ENCODE peak calls at places on chromosomes 5 and 9, in six cellular contexts. M is DMS79 treated with DMSO at 0.1 percent for 48 hours, P is lower lobe of right lung, Z is cardiac fibroblast, L is A549, H is SW 1271. X is an unnamed sample.

GRCh38 chr9:86500667-86501435 is 146.6 kb upstream of the TUT7 start:
- DNase-seq in M (no peak), P (no peak), Z (peak; percentile 92), L (no peak), H (peak; percentile 11), X (peak; percentile 52)

GRCh38 chr9:101209670-101210069 is 175.1 kb downstream of the BAAT start:
- DNase-seq in M (no peak), P (no peak), Z (no peak), L (no peak), H (no peak), X (no peak)

GRCh38 chr5:53568868-53569267 is 8.4 kb downstream of the NDUFS4 start:
- DNase-seq in M (no peak), P (no peak), Z (no peak), L (no peak), H (no peak), X (no peak)

GRCh38 chr5:126656397-126657007 is 55.8 kb downstream of the PHAX start:
- DNase-seq in M (no peak), P (no peak), Z (peak; percentile 70), L (peak; percentile 55), H (peak; percentile 58), X (no peak)

GRCh38 chr5:147508711-147509040 is 1.2 kb downstream of the DPYSL3 start:
- DNase-seq in M (no peak), P (no peak), Z (no peak), L (no peak), H (no peak), X (no peak)

GRCh38 chr5:180786398-180787005 is 16.1 kb downstream of the MGAT1 start:
- DNase-seq in M (no peak), P (no peak), Z (no peak), L (no peak), H (no peak), X (no peak)

GRCh38 chr9:113590991-113591898 is 127.7 kb downstream of the RGS3 start:
- DNase-seq in M (peak; percentile 16), P (peak; percentile 74), Z (peak; percentile 84), L (peak; percentile 72), H (peak; percentile 80), X (peak; percentile 62)

GRCh38 chr9:82332774-82333152 is 344.2 kb downstream of the SPATA31D1 start:
- DNase-seq in M (peak; percentile 23), P (no peak), Z (no peak), L (no peak), H (no peak), X (no peak)

GRCh38 chr5:142248853-142249462 is 75.9 kb downstream of the SPRY4 start:
- DNase-seq in M (no peak), P (peak; percentile 68), Z (no peak), L (no peak), H (no peak), X (peak; percentile 96)